ENCODE peak calls at places on chromosomes 5 and 9, in seven cellular contexts. T, U, H, X, K, W and D are unnamed samples.

GRCh38 chr5:151492729-151493128 is 45.3 kb downstream of the SLC36A1 start:
- DNase-seq in U (no peak), T (peak; percentile 92), H (no peak), X (no peak), W (no peak), K (no peak), D (peak; percentile 20)

GRCh38 chr5:11998397-11998796 is 94.2 kb upstream of the CTNND2 start:
- DNase-seq in W (no peak), X (no peak), H (no peak), U (no peak), K (no peak), T (no peak), D (no peak)

GRCh38 chr9:31854187-31854586 is 530.3 kb upstream of the ACO1 start:
- DNase-seq in W (no peak), K (no peak), U (no peak), X (no peak), T (no peak), H (peak; percentile 2), D (peak; percentile 25)

GRCh38 chr9:87206064-87206661 is 258.9 kb upstream of the GAS1 start:
- DNase-seq in W (no peak), U (no peak), H (no peak), T (peak; percentile 80), X (no peak), K (no peak), D (no peak)

GRCh38 chr5:171600736-171601265 is 181.4 kb downstream of the FGF18 start:
- DNase-seq in T (peak; percentile 21), W (no peak), X (no peak), H (no peak), K (no peak), U (no peak), D (no peak)

GRCh38 chr5:10333154-10334006 is 20.1 kb upstream of the MARCHF6 start:
- DNase-seq in K (no peak), U (no peak), H (peak; percentile 92), W (peak; percentile 35), T (peak; percentile 71), X (peak; percentile 60), D (peak; percentile 75)

GRCh38 chr5:53063176-53063575 is 46.4 kb downstream of the MOCS2 start:
- DNase-seq in W (no peak), X (no peak), U (no peak), K (no peak), T (peak; percentile 68), H (no peak), D (no peak)

GRCh38 chr5:132100672-132101261 is 27.2 kb downstream of the CSF2 start:
- DNase-seq in K (peak; percentile 50), X (no peak), H (no peak), T (no peak), U (peak; percentile 37), W (no peak), D (no peak)

GRCh38 chr5:154653764-154654483 is 101.3 kb upstream of the LARP1 start:
- DNase-seq in U (no peak), H (no peak), W (no peak), X (no peak), T (peak; percentile 8), K (no peak), D (peak; percentile 52)

GRCh38 chr9:131478421-131478868 is 24.3 kb upstream of the POMT1 start:
- DNase-seq in T (peak; percentile 56), H (no peak), W (peak; percentile 40), K (peak; percentile 74), U (peak; percentile 55), X (peak; percentile 62), D (peak; percentile 55)

GRCh38 chr5:35926389-35927051 is 11.9 kb downstream of the CAPSL start:
- DNase-seq in U (peak; percentile 78), W (peak; percentile 44), T (peak; percentile 59), K (peak; percentile 80), H (no peak), X (peak; percentile 28), D (no peak)

GRCh38 chr5:113601423-113601822 is 87.9 kb downstream of the YTHDC2 start:
- DNase-seq in T (no peak), H (no peak), K (no peak), U (no peak), W (no peak), X (no peak), D (no peak)

GRCh38 chr9:129486496-129487306 is 134.2 kb downstream of the C9orf50 start:
- DNase-seq in W (peak; percentile 70), X (peak; percentile 79), U (no peak), H (no peak), K (no peak), T (peak; percentile 84), D (peak; percentile 71)

GRCh38 chr5:7537573-7537972 is 141.6 kb downstream of the ADCY2 start:
- DNase-seq in W (no peak), T (no peak), H (no peak), U (no peak), K (no peak), X (no peak), D (no peak)

GRCh38 chr5:17233488-17233887 is 16.1 kb downstream of the BASP1 start:
- DNase-seq in X (no peak), T (no peak), K (no peak), U (no peak), H (no peak), W (no peak), D (no peak)

GRCh38 chr9:23542927-23543326 is 283.1 kb downstream of the ELAVL2 start:
- DNase-seq in W (no peak), H (no peak), K (no peak), T (no peak), X (no peak), U (no peak), D (no peak)

GRCh38 chr9:105403552-105404246 is 44.1 kb upstream of the FSD1L start:
- DNase-seq in K (no peak), X (no peak), U (no peak), H (no peak), W (no peak), T (no peak), D (no peak)

GRCh38 chr5:177194278-177194677 is 60.7 kb downstream of the NSD1 start:
- DNase-seq in W (no peak), T (peak; percentile 93), X (no peak), K (no peak), H (no peak), U (no peak), D (peak; percentile 10)

GRCh38 chr5:136375920-136376319 is 10.6 kb upstream of the TRPC7 start:
- DNase-seq in H (no peak), W (no peak), T (no peak), U (no peak), K (no peak), X (no peak), D (no peak)

GRCh38 chr5:79759436-79759835 is 69.8 kb downstream of the CMYA5 start:
- DNase-seq in K (no peak), W (no peak), X (no peak), U (no peak), T (peak; percentile 92), H (no peak), D (no peak)

GRCh38 chr5:110916373-110917049 is 155.0 kb upstream of the TSLP start:
- DNase-seq in T (peak; percentile 92), K (no peak), H (no peak), X (no peak), U (no peak), W (no peak), D (no peak)

GRCh38 chr5:131532016-131532640 is 102.9 kb downstream of the RAPGEF6 start:
- DNase-seq in H (no peak), K (no peak), U (no peak), W (no peak), X (no peak), T (no peak), D (no peak)

GRCh38 chr5:44638286-44638869 is 170.4 kb upstream of the MRPS30 start:
- DNase-seq in T (no peak), X (no peak), W (no peak), K (no peak), H (no peak), U (no peak), D (no peak)

GRCh38 chr9:3578786-3579185 is 53.0 kb upstream of the RFX3 start:
- DNase-seq in K (no peak), H (no peak), W (no peak), U (no peak), X (no peak), T (peak; percentile 93), D (no peak)

GRCh38 chr5:60611099-60611719 is 88.8 kb downstream of the DEPDC1B start:
- DNase-seq in K (no peak), W (no peak), X (no peak), T (no peak), H (no peak), U (no peak), D (no peak)
- H3K4me1 ChIP-seq in K (no peaks in the 10 kb centered on the region), W (no peaks in the 10 kb centered on the region), X (no peaks in the 10 kb centered on the region), T (no peaks in the 10 kb centered on the region), H (no peaks in the 10 kb centered on the region), U (no peaks in the 10 kb centered on the region), D (no peaks in the 10 kb centered on the region)

DNA sequence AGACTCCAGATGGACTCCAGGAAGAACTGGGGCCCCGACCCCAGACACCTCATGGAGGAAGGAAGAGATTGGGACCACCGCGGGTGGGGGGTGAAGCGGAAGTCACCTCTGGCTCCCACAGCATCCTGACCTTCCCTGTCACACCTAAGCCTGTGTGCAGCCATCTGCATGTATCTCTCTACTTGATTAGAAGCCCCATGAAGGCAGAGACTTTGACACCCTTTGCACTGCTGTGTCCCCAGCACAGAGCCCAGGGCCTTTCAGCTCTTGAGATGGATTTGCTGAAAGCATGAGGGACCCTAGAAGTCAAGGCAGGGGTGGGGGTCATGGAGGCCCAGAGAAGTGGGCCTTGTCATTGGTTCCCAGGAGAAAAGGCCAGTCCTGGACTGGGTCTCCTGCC is 2.8 kb upstream of the ENG start:
- DNase-seq in T (no peak), U (no peak), W (no peak), K (no peak), X (no peak), H (no peak), D (no peak)
- H3K4me1 ChIP-seq in T (peaks cover 11% of the 10 kb centered on the region), U (peaks cover 48% of the 10 kb centered on the region), W (peaks cover 7% of the 10 kb centered on the region), K (peaks cover 10% of the 10 kb centered on the region), X (peaks cover 16% of the 10 kb centered on the region), H (peaks cover 72% of the 10 kb centered on the region), D (no peaks in the 10 kb centered on the region)

GRCh38 chr5:143349127-143349526 is 54.4 kb downstream of the NR3C1 start:
- DNase-seq in K (no peak), H (no peak), T (peak; percentile 33), X (no peak), U (no peak), W (no peak), D (no peak)
- H3K4me1 ChIP-seq in K (peaks cover 41% of the 10 kb centered on the region), H (peaks cover 58% of the 10 kb centered on the region), T (peaks cover 88% of the 10 kb centered on the region), X (peaks cover 10% of the 10 kb centered on the region), U (peaks cover 89% of the 10 kb centered on the region), W (peaks cover 52% of the 10 kb centered on the region), D (peaks cover 5% of the 10 kb centered on the region)

GRCh38 chr5:149040421-149040820 is 22.4 kb downstream of the SH3TC2 start:
- DNase-seq in H (no peak), K (no peak), T (no peak), X (no peak), U (no peak), W (no peak), D (no peak)
- H3K4me1 ChIP-seq in H (no peaks in the 10 kb centered on the region), K (no peaks in the 10 kb centered on the region), T (no peaks in the 10 kb centered on the region), X (peaks cover 3% of the 10 kb centered on the region), U (peaks cover 10% of the 10 kb centered on the region), W (peaks cover 3% of the 10 kb centered on the region), D (no peaks in the 10 kb centered on the region)

DNA sequence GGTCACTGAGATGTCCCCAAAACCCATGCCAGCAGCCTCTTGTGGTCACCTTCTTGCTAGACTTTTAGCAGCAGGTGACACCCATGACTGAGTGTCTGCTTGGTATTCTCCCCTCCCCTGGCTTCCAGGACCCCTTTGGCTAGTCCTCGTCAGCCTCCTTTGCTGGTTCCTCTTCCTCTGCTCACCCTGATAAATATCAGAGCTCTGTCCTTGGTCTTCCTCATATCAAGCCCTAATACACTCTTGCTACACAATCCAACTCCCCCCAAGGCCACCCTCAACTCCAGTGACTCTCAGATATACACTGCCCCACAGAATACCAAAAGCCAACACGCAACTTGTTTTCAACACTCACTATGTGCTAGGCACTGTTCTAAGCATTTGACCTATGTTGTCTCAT is 30.2 kb upstream of the LCP2 start:
- DNase-seq in X (no peak), U (no peak), W (no peak), K (no peak), H (no peak), T (no peak), D (no peak)
- H3K4me1 ChIP-seq in X (no peaks in the 10 kb centered on the region), U (peaks cover 61% of the 10 kb centered on the region), W (no peaks in the 10 kb centered on the region), K (peaks cover 37% of the 10 kb centered on the region), H (peaks cover 25% of the 10 kb centered on the region), T (peaks cover 8% of the 10 kb centered on the region), D (no peaks in the 10 kb centered on the region)